ENCODE peak calls at places on chromosomes 5 and 9, in seven cellular contexts. D is ovary, J is AG09319, G is dorsolateral prefrontal cortex, S is BE2C, X is H9, Z is cardiac muscle cell. M is an unnamed sample.

GRCh38 chr5:37812365-37812764 is 27.5 kb downstream of the GDNF start:
- DNase-seq in J (no peak), X (no peak), G (no peak), Z (no peak), D (no peak), S (no peak), M (no peak)

GRCh38 chr5:39712316-39713223 is 287.8 kb upstream of the DAB2 start:
- DNase-seq in Z (no peak), G (no peak), J (no peak), D (no peak), X (no peak), S (no peak), M (no peak)

GRCh38 chr5:33968133-33969005 is 16.1 kb downstream of the SLC45A2 start:
- DNase-seq in D (no peak), Z (no peak), G (no peak), S (peak), X (no peak), J (no peak), M (no peak)

GRCh38 chr9:76198336-76198735 is 195.9 kb downstream of the RFK start:
- DNase-seq in X (no peak), Z (no peak), S (no peak), G (no peak), J (peak), D (no peak), M (no peak)

GRCh38 chr5:96714951-96715451 is 52.8 kb downstream of the CAST start:
- DNase-seq in D (no peak), G (no peak), X (peak), J (peak), S (no peak), Z (peak), M (peak)

GRCh38 chr9:132703336-132703735 is 33.1 kb downstream of the GTF3C4 start:
- DNase-seq in S (no peak), X (no peak), G (no peak), Z (no peak), D (no peak), J (no peak), M (no peak)

GRCh38 chr5:77663081-77663863 is 24.8 kb upstream of the OTP start:
- DNase-seq in S (no peak), Z (no peak), D (no peak), J (no peak), G (no peak), X (no peak), M (no peak)

GRCh38 chr9:86246752-86247161 is 12.7 kb downstream of the C9orf153 start:
- DNase-seq in J (no peak), Z (no peak), X (peak), D (no peak), G (no peak), S (peak), M (no peak)

GRCh38 chr9:133491656-133491925 is 12.7 kb upstream of the SLC2A6 start:
- DNase-seq in S (no peak), G (no peak), J (no peak), D (no peak), Z (no peak), X (no peak), M (no peak)

GRCh38 chr5:94885931-94886330 is 267.5 kb downstream of the SLF1 start:
- DNase-seq in S (no peak), G (no peak), D (no peak), X (no peak), Z (no peak), J (no peak), M (no peak)

GRCh38 chr9:70987986-70988385 is 133.4 kb downstream of the TRPM3 start:
- DNase-seq in Z (no peak), X (no peak), G (no peak), S (no peak), J (peak), D (no peak), M (no peak)

GRCh38 chr9:76269789-76270188 is 124.4 kb downstream of the RFK start:
- DNase-seq in D (no peak), G (no peak), X (no peak), Z (no peak), S (no peak), J (no peak), M (no peak)

GRCh38 chr5:168578006-168578405 is 1.2 kb downstream of the PANK3 start:
- DNase-seq in G (no peak), S (no peak), D (no peak), J (no peak), X (no peak), Z (no peak), M (no peak)

GRCh38 chr5:96538831-96539250 is 105.8 kb upstream of the PCSK1 start:
- DNase-seq in Z (no peak), G (no peak), S (no peak), X (no peak), J (no peak), D (no peak), M (no peak)

GRCh38 chr9:76486151-76486550 is 27.2 kb downstream of the GCNT1 start:
- DNase-seq in X (no peak), G (no peak), D (no peak), J (no peak), Z (no peak), S (no peak), M (no peak)

GRCh38 chr5:140365282-140365681 is 5.3 kb downstream of the SLC4A9 start:
- DNase-seq in D (no peak), Z (no peak), X (no peak), S (no peak), G (no peak), J (no peak), M (no peak)

GRCh38 chr5:140364472-140364765 is 4.4 kb downstream of the SLC4A9 start:
- DNase-seq in J (no peak), S (no peak), Z (no peak), G (peak), X (no peak), D (no peak), M (no peak)

GRCh38 chr5:140362875-140363630 is 3.1 kb downstream of the SLC4A9 start:
- DNase-seq in D (peak), X (peak), J (no peak), S (peak), G (peak), Z (peak), M (peak)

GRCh38 chr5:140362311-140362710 is 2.3 kb downstream of the SLC4A9 start:
- DNase-seq in J (no peak), D (no peak), Z (no peak), X (no peak), S (no peak), G (peak), M (no peak)

GRCh38 chr5:140363631-140364471 is 3.9 kb downstream of the SLC4A9 start:
- DNase-seq in G (peak), D (no peak), J (no peak), S (no peak), X (no peak), Z (no peak), M (no peak)
- TF ChIP-seq CTCF in G (no peak), D (no peak), J (no peak), S (no peak), X (no peak), Z (no peak), M (no peak)

GRCh38 chr9:95246547-95246946 is 71.0 kb downstream of the FANCC start:
- DNase-seq in S (no peak), Z (no peak), G (no peak), D (no peak), X (no peak), J (no peak), M (no peak)
- TF ChIP-seq CTCF in S (no peak), Z (no peak), G (no peak), D (no peak), X (no peak), J (no peak), M (no peak)

GRCh38 chr5:1042626-1043025 is 34.0 kb downstream of the NKD2 start:
- DNase-seq in Z (no peak), G (no peak), X (no peak), J (no peak), S (no peak), D (no peak), M (no peak)
- TF ChIP-seq CTCF in Z (no peak), G (no peak), X (no peak), J (no peak), S (no peak), D (no peak), M (no peak)

GRCh38 chr9:18826248-18826647 is 206.8 kb downstream of the SAXO1 start:
- DNase-seq in Z (no peak), J (no peak), G (no peak), D (no peak), S (no peak), X (peak), M (no peak)

GRCh38 chr9:18829066-18829465 is 203.9 kb downstream of the SAXO1 start:
- DNase-seq in G (no peak), S (no peak), Z (no peak), D (no peak), X (no peak), J (no peak), M (no peak)

GRCh38 chr9:18825775-18826174 is 207.2 kb downstream of the SAXO1 start:
- DNase-seq in S (no peak), Z (no peak), J (no peak), G (no peak), D (no peak), X (no peak), M (no peak)

GRCh38 chr9:18834740-18835361 is 198.2 kb downstream of the SAXO1 start:
- DNase-seq in D (no peak), S (no peak), G (no peak), J (no peak), X (no peak), Z (no peak), M (no peak)

GRCh38 chr9:18829858-18830257 is 203.2 kb downstream of the SAXO1 start:
- DNase-seq in Z (no peak), J (no peak), S (peak), D (no peak), X (no peak), G (no peak), M (no peak)
- TF ChIP-seq CTCF in Z (no peak), J (no peak), S (no peak), D (no peak), X (no peak), G (no peak), M (no peak)